ENCODE peak calls at places on chromosomes 5 and 9, in seven cellular contexts. U is mammary epithelial cell; X is mesendoderm; B is breast epithelium; N is neuronal stem cell; V is CD8-positive, alpha-beta T cell; I is PC-9. H is an unnamed sample. For H3K4me1, the result is how much of the 10 kb centered on the place peaks cover.

GRCh38 chr5:161002571-161003074 is 150.6 kb upstream of the ATP10B start:
- DNase-seq in U (peak), X (no peak), B (no peak), N (no peak), V (no peak), I (no peak), H (no peak)

GRCh38 chr5:144971067-144971850 is 800.6 kb downstream of the KCTD16 start:
- DNase-seq in U (no peak), X (no peak), B (no peak), N (peak), V (no peak), I (no peak), H (no peak)

GRCh38 chr5:55459572-55459971 is 75.2 kb downstream of the PLPP1 start:
- DNase-seq in U (no peak), X (no peak), B (no peak), N (no peak), V (no peak), I (no peak), H (no peak)

GRCh38 chr5:16980983-16981382 is 44.9 kb upstream of the MYO10 start:
- DNase-seq in U (no peak), X (no peak), B (no peak), N (no peak), V (no peak), I (no peak), H (no peak)

GRCh38 chr5:76482961-76483360 is 79.9 kb downstream of the IQGAP2 start:
- DNase-seq in U (no peak), X (no peak), B (no peak), N (no peak), V (no peak), I (no peak), H (no peak)

GRCh38 chr5:136892026-136892425 is 526.7 kb upstream of the TRPC7 start:
- DNase-seq in U (no peak), X (no peak), B (no peak), N (no peak), V (no peak), I (no peak), H (no peak)

GRCh38 chr5:149317281-149318048 is 27.8 kb upstream of the GRPEL2 start:
- DNase-seq in U (peak), X (peak), B (no peak), N (peak), V (no peak), I (peak), H (no peak)

GRCh38 chr5:37739817-37740261 is 100.0 kb downstream of the GDNF start:
- DNase-seq in U (no peak), X (no peak), B (no peak), N (no peak), V (no peak), I (no peak), H (no peak)

GRCh38 chr5:1558945-1559344 is 35.2 kb upstream of the LPCAT1 start:
- DNase-seq in U (no peak), X (no peak), B (no peak), N (no peak), V (no peak), I (no peak), H (no peak)

GRCh38 chr9:31034311-31034710 is 1350.1 kb upstream of the ACO1 start:
- DNase-seq in U (no peak), X (no peak), B (no peak), N (no peak), V (no peak), I (no peak), H (no peak)

GRCh38 chr9:130299785-130300615 is 34.4 kb downstream of the HMCN2 start:
- DNase-seq in U (no peak), X (no peak), B (no peak), N (no peak), V (no peak), I (no peak), H (peak)

GRCh38 chr9:131618071-131618479 is 72.8 kb downstream of the PRRT1B start:
- DNase-seq in U (peak), X (no peak), B (no peak), N (no peak), V (no peak), I (peak), H (peak)

GRCh38 chr5:89080467-89081116 is 197.6 kb upstream of the MEF2C start:
- DNase-seq in U (no peak), X (no peak), B (no peak), N (no peak), V (no peak), I (no peak), H (no peak)

GRCh38 chr5:75412111-75412990 is 75.3 kb downstream of the HMGCR start:
- DNase-seq in U (no peak), X (peak), B (no peak), N (no peak), V (no peak), I (no peak), H (no peak)

GRCh38 chr5:16385516-16386090 is 80.0 kb downstream of the ZNF622 start:
- DNase-seq in U (no peak), X (no peak), B (no peak), N (no peak), V (no peak), I (no peak), H (no peak)

GRCh38 chr5:18811616-18812015 is 1176.4 kb downstream of the CDH18 start:
- DNase-seq in U (no peak), X (peak), B (no peak), N (no peak), V (no peak), I (no peak), H (no peak)

GRCh38 chr5:2206244-2207108 is 323.8 kb upstream of the IRX4 start:
- DNase-seq in U (no peak), X (peak), B (no peak), N (peak), V (no peak), I (no peak), H (peak)

GRCh38 chr5:87418506-87418905 is 5.8 kb upstream of the CCNH start:
- DNase-seq in U (no peak), X (no peak), B (no peak), N (no peak), V (no peak), I (no peak), H (no peak)

GRCh38 chr5:98578438-98578837 is 195.0 kb upstream of the RGMB start:
- DNase-seq in U (no peak), X (no peak), B (no peak), N (no peak), V (no peak), I (no peak), H (no peak)

GRCh38 chr9:77021928-77022782 is 2.7 kb downstream of the FOXB2 start:
- DNase-seq in U (no peak), X (peak), B (no peak), N (peak), V (no peak), I (no peak), H (no peak)

GRCh38 chr9:128145951-128146351 is 3.3 kb upstream of the LCN2 start:
- DNase-seq in U (no peak), X (no peak), B (no peak), N (no peak), V (no peak), I (no peak), H (peak)

GRCh38 chr5:142690641-142691040 is 4.8 kb upstream of the FGF1 start:
- DNase-seq in U (peak), X (no peak), B (no peak), N (no peak), V (no peak), I (no peak), H (no peak)

GRCh38 chr5:82413302-82414042 is 135.3 kb upstream of the RPS23 start:
- DNase-seq in U (peak), X (no peak), B (no peak), N (no peak), V (no peak), I (no peak), H (no peak)

GRCh38 chr5:104126980-104127379 is 564.4 kb upstream of the NUDT12 start:
- DNase-seq in U (no peak), X (no peak), B (no peak), N (no peak), V (no peak), I (no peak), H (no peak)

GRCh38 chr9:70081120-70081495 is 37.5 kb downstream of the MAMDC2 start:
- DNase-seq in U (peak), X (no peak), B (no peak), N (no peak), V (no peak), I (no peak), H (no peak)

GRCh38 chr9:120522032-120522431 is 57.9 kb downstream of the CDK5RAP2 start:
- DNase-seq in U (no peak), X (no peak), B (no peak), N (no peak), V (no peak), I (no peak), H (no peak)

GRCh38 chr9:114884787-114885452 is 45.5 kb downstream of the TNFSF8 start:
- DNase-seq in U (peak), X (no peak), B (no peak), N (no peak), V (no peak), I (peak), H (no peak)

GRCh38 chr9:91188719-91189590 is 172.8 kb downstream of the AUH start:
- DNase-seq in U (no peak), X (no peak), B (no peak), N (no peak), V (no peak), I (no peak), H (no peak)

GRCh38 chr9:91187965-91188344 is 173.8 kb downstream of the AUH start:
- DNase-seq in U (peak), X (no peak), B (no peak), N (no peak), V (no peak), I (no peak), H (peak)

GRCh38 chr9:91187311-91187964 is 174.3 kb downstream of the AUH start:
- DNase-seq in U (no peak), X (no peak), B (no peak), N (no peak), V (no peak), I (no peak), H (no peak)

GRCh38 chr9:91185193-91185886 is 176.4 kb downstream of the AUH start:
- DNase-seq in U (no peak), X (no peak), B (no peak), N (no peak), V (no peak), I (no peak), H (no peak)

GRCh38 chr9:91186311-91187101 is 175.2 kb downstream of the AUH start:
- DNase-seq in U (peak), X (no peak), B (no peak), N (no peak), V (no peak), I (peak), H (no peak)
- H3K4me1 ChIP-seq in U (under half), X (under half), B (under half), N (under half), V (under half), I (under half), H (under half)

GRCh38 chr9:97856857-97857602 is 4.0 kb downstream of the FOXE1 start:
- DNase-seq in U (no peak), X (no peak), B (no peak), N (peak), V (no peak), I (no peak), H (no peak)
- H3K4me3 ChIP-seq in U (no peak), X (no peak), B (no peak), N (no peak), V (no peak), I (no peak), H (no peak)

GRCh38 chr5:107464403-107464802 is 206.3 kb downstream of the EFNA5 start:
- DNase-seq in U (no peak), X (no peak), B (no peak), N (no peak), V (no peak), I (no peak), H (no peak)

GRCh38 chr5:107463731-107464130 is 207.0 kb downstream of the EFNA5 start:
- DNase-seq in U (no peak), X (no peak), B (no peak), N (no peak), V (no peak), I (no peak), H (no peak)

GRCh38 chr5:107466233-107466769 is 204.4 kb downstream of the EFNA5 start:
- DNase-seq in U (peak), X (peak), B (no peak), N (peak), V (no peak), I (peak), H (no peak)

GRCh38 chr5:107467137-107467932 is 203.4 kb downstream of the EFNA5 start:
- DNase-seq in U (no peak), X (peak), B (no peak), N (no peak), V (no peak), I (no peak), H (no peak)

DNA sequence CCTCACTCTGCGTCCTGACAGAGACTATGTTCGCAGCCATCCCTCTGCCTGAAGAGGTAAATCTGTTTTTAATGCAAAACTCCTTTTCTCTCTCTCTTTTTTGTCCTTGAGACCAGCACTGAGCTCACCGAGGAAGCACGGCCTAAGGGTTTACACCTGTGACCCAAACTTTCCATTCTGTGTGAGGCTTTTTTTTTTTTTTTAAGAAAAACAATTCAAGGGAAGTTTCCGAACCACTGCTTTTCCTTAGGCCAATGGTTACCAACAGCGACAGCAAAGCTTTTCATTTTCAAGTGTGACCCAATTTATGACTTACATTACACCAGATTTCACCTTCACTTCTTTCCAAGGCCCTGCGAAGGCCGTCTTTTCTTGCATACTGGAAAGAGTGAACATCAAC is 205.9 kb downstream of the EFNA5 start:
- DNase-seq in U (no peak), X (peak), B (no peak), N (no peak), V (no peak), I (no peak), H (no peak)
- H3K4me1 ChIP-seq in U (half or more), X (under half), B (under half), N (under half), V (under half), I (half or more), H (under half)

GRCh38 chr9:78393932-78394331 is 97.0 kb downstream of the PSAT1 start:
- DNase-seq in U (no peak), X (no peak), B (no peak), N (no peak), V (no peak), I (no peak), H (no peak)
- H3K4me3 ChIP-seq in U (no peak), X (no peak), B (no peak), N (no peak), V (no peak), I (no peak), H (no peak)

GRCh38 chr5:172732201-172732865 is 38.7 kb downstream of the DUSP1 start:
- DNase-seq in U (no peak), X (no peak), B (no peak), N (no peak), V (no peak), I (no peak), H (no peak)

GRCh38 chr5:172731286-172732073 is 39.5 kb downstream of the DUSP1 start:
- DNase-seq in U (peak), X (peak), B (peak), N (no peak), V (no peak), I (peak), H (peak)

GRCh38 chr5:172729588-172729987 is 41.4 kb downstream of the DUSP1 start:
- DNase-seq in U (no peak), X (no peak), B (no peak), N (no peak), V (no peak), I (no peak), H (no peak)

GRCh38 chr5:172728481-172729241 is 42.3 kb downstream of the DUSP1 start:
- DNase-seq in U (no peak), X (no peak), B (no peak), N (no peak), V (no peak), I (no peak), H (peak)

DNA sequence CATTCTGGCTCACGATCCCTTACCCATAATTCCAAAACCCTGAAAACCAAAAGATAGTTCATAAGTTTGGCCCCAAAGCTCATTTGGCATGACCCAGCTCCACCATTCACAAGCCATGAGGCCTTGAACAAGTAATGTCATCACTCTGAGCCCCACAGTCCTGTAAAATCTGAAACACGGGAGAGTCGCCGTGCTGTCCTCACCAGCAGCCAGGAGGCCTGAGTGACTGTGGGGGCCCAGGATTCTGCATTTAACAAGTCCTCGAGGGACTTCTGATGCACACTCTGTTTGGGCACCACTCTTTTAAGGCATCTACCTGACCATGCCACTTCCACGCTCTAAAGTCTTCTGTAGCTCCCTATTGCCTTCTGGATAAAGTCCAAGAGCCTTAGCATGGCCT is 40.8 kb downstream of the DUSP1 start:
- DNase-seq in U (no peak), X (no peak), B (no peak), N (no peak), V (no peak), I (no peak), H (no peak)
- H3K4me1 ChIP-seq in U (under half), X (under half), B (under half), N (under half), V (under half), I (under half), H (under half)

DNA sequence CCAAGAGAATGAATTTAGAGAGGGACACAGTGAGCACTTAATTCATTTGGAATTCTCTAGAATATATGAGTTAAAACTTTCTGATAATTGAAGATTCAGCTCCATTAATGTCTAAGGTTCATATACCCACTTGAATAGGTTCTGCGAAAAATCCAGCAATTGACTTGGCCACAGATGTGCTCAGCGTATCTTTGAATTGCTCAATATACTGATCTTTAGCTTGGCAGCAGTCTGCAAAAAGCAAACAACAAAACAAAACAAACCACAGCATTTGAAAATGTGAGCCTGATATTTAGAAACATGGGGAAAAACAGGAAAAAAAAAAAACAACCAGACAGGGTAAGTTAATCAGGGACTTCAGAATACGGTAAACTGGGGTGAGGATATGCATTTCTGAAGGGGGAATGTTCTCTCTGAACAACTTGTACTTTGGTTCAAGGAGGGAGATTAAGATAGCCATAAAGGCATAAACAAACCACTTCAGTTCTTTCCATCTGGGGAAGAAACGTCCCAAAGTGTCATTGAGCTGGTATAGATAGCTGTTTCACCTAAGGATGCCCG is 21.4 kb downstream of the AGXT2 start:
- DNase-seq in U (no peak), X (no peak), B (no peak), N (no peak), V (no peak), I (no peak), H (no peak)
- H3K4me3 ChIP-seq in U (no peak), X (no peak), B (no peak), N (no peak), V (no peak), I (no peak), H (no peak)

DNA sequence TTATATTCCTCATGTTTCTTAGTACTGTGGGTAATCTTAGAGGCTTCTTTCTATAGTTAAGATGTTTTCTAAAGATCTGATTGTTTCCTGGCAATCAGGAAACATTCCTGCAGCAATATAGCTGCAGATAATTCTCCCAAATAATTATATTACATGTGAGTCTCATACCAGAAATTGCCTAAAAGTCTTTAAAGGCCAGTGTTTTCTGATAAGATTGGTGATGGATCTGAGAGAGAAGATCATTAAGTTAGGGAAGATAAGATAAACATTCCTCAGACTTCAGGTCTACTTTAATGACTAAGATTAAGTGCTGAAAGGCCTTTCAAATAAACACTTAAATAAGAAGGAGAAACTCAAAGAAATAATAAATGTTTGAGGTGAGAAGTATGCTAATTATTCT is 107.7 kb upstream of the DAB2 start:
- DNase-seq in U (no peak), X (peak), B (no peak), N (no peak), V (no peak), I (no peak), H (no peak)
- H3K4me1 ChIP-seq in U (under half), X (under half), B (under half), N (under half), V (under half), I (under half), H (under half)

DNA sequence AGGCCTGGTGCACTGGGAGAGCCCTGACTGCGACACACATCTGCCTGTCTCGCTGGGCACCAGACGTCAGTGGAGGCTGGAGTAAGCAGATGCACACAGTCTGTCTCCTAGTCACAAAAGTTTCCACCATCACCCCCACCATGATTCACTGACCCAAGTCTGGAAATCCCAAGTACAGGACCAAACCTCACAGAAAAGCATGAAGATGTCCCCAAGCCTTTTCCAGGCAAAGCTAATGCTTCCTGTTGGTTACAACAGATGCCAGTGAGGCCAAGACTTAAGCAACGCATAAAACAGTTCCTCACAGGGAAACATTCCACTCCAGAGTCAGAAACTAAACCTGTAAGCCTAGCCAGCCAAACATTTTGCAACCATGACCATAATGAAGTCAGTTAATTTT is 259.3 kb upstream of the SLC30A5 start:
- DNase-seq in U (no peak), X (no peak), B (no peak), N (no peak), V (no peak), I (no peak), H (no peak)
- H3K4me3 ChIP-seq in U (no peak), X (no peak), B (no peak), N (no peak), V (no peak), I (no peak), H (no peak)

GRCh38 chr9:17088566-17088965 is 46.3 kb upstream of the CNTLN start:
- DNase-seq in U (no peak), X (no peak), B (no peak), N (no peak), V (no peak), I (no peak), H (no peak)

DNA sequence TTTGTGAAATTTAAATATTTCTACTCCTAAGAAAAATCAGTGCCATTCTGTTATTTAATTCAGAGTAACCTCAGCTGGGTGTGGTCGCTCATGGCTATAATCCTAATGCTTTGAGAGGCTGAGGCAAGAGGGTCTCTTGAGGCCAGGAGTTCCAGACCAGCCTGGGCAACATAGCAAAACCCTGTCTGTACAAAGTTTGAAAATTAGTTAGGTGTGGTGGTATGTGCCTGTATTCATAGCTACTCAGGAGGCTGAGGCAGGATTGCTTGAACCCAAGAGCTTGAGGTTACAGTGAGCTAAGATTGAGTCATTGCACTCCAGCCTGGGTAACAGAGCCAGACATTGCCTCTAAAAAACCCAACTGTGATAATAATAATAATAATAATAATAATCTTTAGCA is 44.8 kb upstream of the CNTLN start:
- DNase-seq in U (no peak), X (no peak), B (no peak), N (no peak), V (no peak), I (no peak), H (no peak)
- H3K4me1 ChIP-seq in U (under half), X (under half), B (under half), N (under half), V (under half), I (under half), H (under half)

H was measured in aorta.